ENCODE peak calls at places on chromosomes 1 and 21, in four cellular contexts. R is HAP-1, Q is breast epithelium, T is thoracic aorta. A is an unnamed sample.

GRCh38 chr1:93080424-93080823 is 1.3 kb downstream of the MTF2 start:
- DNase-seq in R (peak; percentile 90), Q (no peak), T (no peak), A (no peak)

GRCh38 chr1:41666991-41667631 is 182.6 kb upstream of the EDN2 start:
- DNase-seq in R (no peak), Q (peak; percentile 60), T (no peak), A (no peak)

GRCh38 chr1:224513787-224514209 is 79.2 kb upstream of the WDR26 start:
- DNase-seq in R (peak; percentile 77), Q (peak; percentile 64), T (no peak), A (peak; percentile 76)

GRCh38 chr1:3695326-3696217 is 43.3 kb downstream of the TP73 start:
- DNase-seq in R (no peak), Q (no peak), T (no peak), A (peak; percentile 17)

GRCh38 chr1:109112056-109112651 is 1.8 kb upstream of the ELAPOR1 start:
- DNase-seq in R (peak; percentile 7), Q (no peak), T (no peak), A (no peak)

GRCh38 chr21:30629173-30629572 is 5.8 kb upstream of the KRTAP20-2 start:
- DNase-seq in R (no peak), Q (no peak), T (no peak), A (no peak)

GRCh38 chr1:899636-900317 is 23.9 kb upstream of the SAMD11 start:
- DNase-seq in R (no peak), Q (no peak), T (no peak), A (no peak)

GRCh38 chr1:174652496-174653280 is 204.9 kb downstream of the GPR52 start:
- DNase-seq in R (no peak), Q (no peak), T (no peak), A (no peak)

GRCh38 chr1:57987507-57987906 is 559.0 kb downstream of the OMA1 start:
- DNase-seq in R (no peak), Q (no peak), T (no peak), A (no peak)

GRCh38 chr1:231408528-231409094 is 13.5 kb downstream of the EGLN1 start:
- DNase-seq in R (no peak), Q (no peak), T (no peak), A (no peak)

GRCh38 chr1:160789702-160790611 is 6.0 kb upstream of the LY9 start:
- DNase-seq in R (no peak), Q (no peak), T (no peak), A (no peak)

GRCh38 chr1:41486053-41486891 is 1.8 kb upstream of the EDN2 start:
- DNase-seq in R (peak; percentile 95), Q (no peak), T (no peak), A (no peak)

GRCh38 chr1:154661110-154661509 is 53.1 kb upstream of the ADAR start:
- DNase-seq in R (no peak), Q (no peak), T (no peak), A (no peak)

GRCh38 chr1:24231701-24232100 is 44.6 kb upstream of the IFNLR1 start:
- DNase-seq in R (no peak), Q (no peak), T (no peak), A (no peak)

GRCh38 chr1:20726932-20727745 is 5.4 kb downstream of the SH2D5 start:
- DNase-seq in R (no peak), Q (no peak), T (no peak), A (no peak)

GRCh38 chr1:229018674-229019295 is 252.1 kb upstream of the RAB4A start:
- DNase-seq in R (no peak), Q (no peak), T (no peak), A (no peak)

GRCh38 chr1:183892351-183892793 is 87.5 kb downstream of the RGL1 start:
- DNase-seq in R (no peak), Q (no peak), T (no peak), A (no peak)

GRCh38 chr1:64775152-64775551 is 30.3 kb downstream of the RAVER2 start:
- DNase-seq in R (no peak), Q (no peak), T (no peak), A (no peak)

GRCh38 chr1:53331446-53332187 is 3.7 kb upstream of the LRP8 start:
- DNase-seq in R (no peak), Q (no peak), T (no peak), A (no peak)

GRCh38 chr1:214123061-214123784 is 135.4 kb downstream of the PROX1 start:
- DNase-seq in R (peak; percentile 68), Q (peak; percentile 48), T (no peak), A (peak; percentile 20)

GRCh38 chr1:150322310-150322709 is 977 bp downstream of the PRPF3 start:
- DNase-seq in R (no peak), Q (no peak), T (no peak), A (no peak)

GRCh38 chr1:218284377-218284916 is 646 bp upstream of the RRP15 start:
- DNase-seq in R (no peak), Q (no peak), T (no peak), A (peak; percentile 14)

GRCh38 chr1:54135436-54136120 is 17.2 kb downstream of the CDCP2 start:
- DNase-seq in R (peak; percentile 38), Q (no peak), T (no peak), A (no peak)

GRCh38 chr1:12196641-12197482 is 30.1 kb downstream of the TNFRSF1B start:
- DNase-seq in R (no peak), Q (no peak), T (no peak), A (no peak)

GRCh38 chr1:18174016-18174415 is 66.4 kb downstream of the IGSF21 start:
- DNase-seq in R (no peak), Q (no peak), T (no peak), A (no peak)

GRCh38 chr1:1925437-1926345 is 6.6 kb upstream of the TMEM52 start:
- DNase-seq in R (no peak), Q (no peak), T (no peak), A (no peak)

GRCh38 chr1:167467126-167467725 is 51.1 kb downstream of the CD247 start:
- DNase-seq in R (peak; percentile 24), Q (no peak), T (no peak), A (peak; percentile 20)

GRCh38 chr1:172286629-172287076 is 133.8 kb upstream of the C1orf105 start:
- DNase-seq in R (no peak), Q (no peak), T (no peak), A (peak; percentile 81)

GRCh38 chr1:156616463-156616862 is 2.8 kb upstream of the HAPLN2 start:
- DNase-seq in R (peak; percentile 13), Q (no peak), T (no peak), A (peak; percentile 28)

GRCh38 chr1:160916666-160917065 is 31.7 kb upstream of the ITLN1 start:
- DNase-seq in R (no peak), Q (no peak), T (no peak), A (no peak)

DNA sequence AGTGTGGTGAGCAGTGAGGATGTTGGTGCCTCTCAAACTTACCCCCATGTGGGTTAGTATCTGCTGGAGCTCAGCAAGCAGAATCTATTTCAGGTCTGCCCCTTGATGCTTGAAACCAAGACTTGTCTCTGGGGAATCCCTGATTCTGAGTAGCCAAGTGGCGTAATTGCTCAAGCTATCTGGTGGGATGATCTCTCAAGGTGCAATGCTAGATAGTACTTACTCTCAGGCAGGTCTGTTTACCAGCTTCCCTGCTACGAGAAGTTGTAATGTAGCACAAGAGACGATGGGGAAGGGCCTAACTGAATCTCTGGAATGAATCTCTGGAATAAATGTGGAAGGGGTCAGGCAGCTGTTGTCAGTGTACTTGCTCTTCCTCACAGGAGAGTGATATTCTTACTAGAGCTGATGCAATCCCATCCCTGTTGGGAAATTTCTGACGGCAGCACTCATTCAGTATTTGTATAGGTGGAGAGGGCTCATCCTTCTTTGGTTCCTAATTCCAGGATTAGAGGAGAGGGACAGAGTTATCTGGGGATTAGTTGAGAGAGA is 65.4 kb downstream of the MACF1 start:
- DNase-seq in R (no peak), Q (no peak), T (no peak), A (no peak)
- H3K4me3 ChIP-seq in R (no peak overlapping the region), Q (peak overlapping the region; percentile 58), T (no peak overlapping the region), A (no peak overlapping the region)

GRCh38 chr1:22839806-22840205 is 129.2 kb downstream of the EPHB2 start:
- DNase-seq in R (no peak), Q (no peak), T (no peak), A (no peak)

GRCh38 chr1:22838965-22839364 is 128.3 kb downstream of the EPHB2 start:
- DNase-seq in R (no peak), Q (no peak), T (no peak), A (no peak)

GRCh38 chr1:22844621-22845020 is 128.0 kb downstream of the LACTBL1 start:
- DNase-seq in R (no peak), Q (no peak), T (no peak), A (no peak)

GRCh38 chr1:22841142-22841541 is 130.5 kb downstream of the EPHB2 start:
- DNase-seq in R (no peak), Q (no peak), T (no peak), A (no peak)

GRCh38 chr1:22841754-22842370 is 130.8 kb downstream of the LACTBL1 start:
- DNase-seq in R (no peak), Q (no peak), T (peak; percentile 17), A (peak; percentile 84)
- H3K27me3 ChIP-seq in R (no peaks in the 10 kb centered on the region), Q (no peaks in the 10 kb centered on the region), T (no peaks in the 10 kb centered on the region), A (no peaks in the 10 kb centered on the region)

DNA sequence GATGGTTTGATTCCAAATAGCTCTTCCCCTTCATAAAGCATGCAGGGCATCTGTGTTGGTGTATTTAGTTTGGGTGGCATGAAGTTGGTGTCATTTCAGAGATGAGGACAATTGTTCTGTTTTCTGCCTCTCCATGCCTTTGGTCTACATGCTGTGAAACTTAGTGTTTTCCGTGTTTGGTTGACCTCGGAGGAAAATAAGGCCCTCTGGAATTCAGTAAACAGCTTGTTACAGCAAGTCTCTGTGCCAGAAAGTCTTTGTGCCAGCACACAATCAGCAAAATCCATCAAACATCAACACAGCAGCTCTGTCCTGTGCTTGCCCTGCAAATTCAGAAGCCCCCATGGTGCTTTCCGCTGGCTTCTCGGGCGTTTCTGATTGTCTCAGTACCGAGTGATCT is 9.5 kb downstream of the PARK7 start:
- DNase-seq in R (no peak), Q (no peak), T (no peak), A (no peak)
- H3K4me3 ChIP-seq in R (no peak overlapping the region), Q (no peak overlapping the region), T (no peak overlapping the region), A (no peak overlapping the region)

GRCh38 chr1:111209622-111210021 is 9.2 kb upstream of the DENND2D start:
- DNase-seq in R (no peak), Q (no peak), T (no peak), A (no peak)

GRCh38 chr1:111212634-111213335 is 12.3 kb upstream of the DENND2D start:
- DNase-seq in R (no peak), Q (no peak), T (no peak), A (no peak)

GRCh38 chr1:111205724-111206070 is 5.3 kb upstream of the DENND2D start:
- DNase-seq in R (no peak), Q (no peak), T (no peak), A (no peak)

GRCh38 chr1:111204923-111205723 is 4.7 kb upstream of the DENND2D start:
- DNase-seq in R (no peak), Q (no peak), T (no peak), A (no peak)

DNA sequence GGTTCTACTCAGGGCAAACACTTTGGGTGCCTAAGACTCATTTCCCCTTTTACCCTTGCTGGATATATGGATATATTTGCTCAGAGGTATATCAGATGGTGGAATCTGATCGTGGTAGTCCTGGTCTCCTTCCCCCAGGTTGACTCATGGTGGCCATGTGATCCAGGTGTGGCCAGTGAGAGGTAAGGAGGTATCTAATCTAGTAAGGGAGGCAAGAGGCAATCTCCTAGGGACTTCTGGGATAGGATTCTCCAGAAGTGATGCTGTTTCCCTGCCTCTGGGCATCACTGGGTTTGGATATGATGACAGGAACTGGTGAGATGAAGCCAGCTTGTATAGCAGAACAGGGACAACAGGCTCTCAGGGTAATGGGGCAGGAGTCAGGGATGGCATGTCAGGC is 8.5 kb upstream of the DENND2D start:
- DNase-seq in R (no peak), Q (no peak), T (no peak), A (no peak)
- H3K27me3 ChIP-seq in R (peaks cover 8% of the 10 kb centered on the region), Q (no peaks in the 10 kb centered on the region), T (no peaks in the 10 kb centered on the region), A (peaks cover 35% of the 10 kb centered on the region)

GRCh38 chr1:21933397-21934248 is 3.5 kb downstream of the HSPG2 start:
- DNase-seq in R (no peak), Q (peak; percentile 84), T (no peak), A (peak; percentile 33)
- H3K4me3 ChIP-seq in R (no peak overlapping the region), Q (peak overlapping the region; percentile 91), T (peak overlapping the region; percentile 75), A (no peak overlapping the region)